ENCODE peak calls at places on chromosomes 7 and 10, in seven cellular contexts. V, Y, F, N, S, D and G are unnamed samples.
A peak's percentile ranks its signal among the peaks of the same experiment; 100 is the strongest.

GRCh38 chr7:135966341-135967043 is 10.7 kb downstream of the MTPN start:
- DNase-seq in V (no peak), Y (no peak), F (no peak), N (no peak), S (no peak), D (no peak), G (no peak)

GRCh38 chr7:101220295-101220694 is 2.3 kb downstream of the ZNHIT1 start:
- DNase-seq in V (no peak), Y (no peak), F (no peak), N (no peak), S (no peak), D (no peak), G (no peak)

GRCh38 chr10:30625110-30625509 is 4.4 kb downstream of the LYZL2 start:
- DNase-seq in V (no peak), Y (no peak), F (no peak), N (no peak), S (no peak), D (no peak), G (no peak)

GRCh38 chr7:132066776-132067175 is 509.5 kb downstream of the PLXNA4 start:
- DNase-seq in V (no peak), Y (no peak), F (no peak), N (peak; percentile 20), S (no peak), D (no peak), G (no peak)

GRCh38 chr10:106772957-106773356 is 391.5 kb downstream of the SORCS1 start:
- DNase-seq in V (no peak), Y (no peak), F (no peak), N (no peak), S (no peak), D (no peak), G (no peak)

GRCh38 chr7:129295015-129295423 is 70.2 kb downstream of the AHCYL2 start:
- DNase-seq in V (no peak), Y (no peak), F (no peak), N (no peak), S (no peak), D (no peak), G (no peak)

GRCh38 chr7:138657854-138658386 is 43.2 kb downstream of the SVOPL start:
- DNase-seq in V (no peak), Y (no peak), F (no peak), N (no peak), S (no peak), D (no peak), G (no peak)

GRCh38 chr7:128409435-128410091 is at the start of gene IMPDH1:
- DNase-seq in V (peak; percentile 97), Y (no peak), F (peak; percentile 94), N (peak; percentile 95), S (peak; percentile 94), D (peak; percentile 92), G (peak; percentile 92)

GRCh38 chr10:121668336-121669009 is 70.2 kb upstream of the FGFR2 start:
- DNase-seq in V (no peak), Y (no peak), F (peak; percentile 60), N (peak; percentile 26), S (no peak), D (no peak), G (peak; percentile 34)

GRCh38 chr7:47143344-47143743 is 438.6 kb downstream of the TNS3 start:
- DNase-seq in V (no peak), Y (no peak), F (no peak), N (no peak), S (no peak), D (no peak), G (no peak)

GRCh38 chr7:157204134-157204533 is 65.4 kb downstream of the UBE3C start:
- DNase-seq in V (no peak), Y (no peak), F (no peak), N (no peak), S (no peak), D (no peak), G (no peak)
- TF ChIP-seq POLR2A in V (no peak), Y (no peak), F (no peak), N (no peak), S (no peak), D (no peak), G (no peak)

GRCh38 chr7:156522801-156523200 is 117.8 kb upstream of the RNF32 start:
- DNase-seq in V (peak; percentile 62), Y (no peak), F (no peak), N (no peak), S (no peak), D (no peak), G (no peak)
- TF ChIP-seq POLR2AphosphoS5 in V (no peak), Y (no peak), F (no peak), N (no peak), S (no peak), D (no peak), G (no peak)

GRCh38 chr10:109883859-109884771 is 39.2 kb downstream of the XPNPEP1 start:
- DNase-seq in V (no peak), Y (no peak), F (peak; percentile 58), N (peak; percentile 51), S (peak; percentile 45), D (peak; percentile 44), G (no peak)
- TF ChIP-seq POLR2A in V (no peak), Y (no peak), F (no peak), N (no peak), S (no peak), D (no peak), G (no peak)

DNA sequence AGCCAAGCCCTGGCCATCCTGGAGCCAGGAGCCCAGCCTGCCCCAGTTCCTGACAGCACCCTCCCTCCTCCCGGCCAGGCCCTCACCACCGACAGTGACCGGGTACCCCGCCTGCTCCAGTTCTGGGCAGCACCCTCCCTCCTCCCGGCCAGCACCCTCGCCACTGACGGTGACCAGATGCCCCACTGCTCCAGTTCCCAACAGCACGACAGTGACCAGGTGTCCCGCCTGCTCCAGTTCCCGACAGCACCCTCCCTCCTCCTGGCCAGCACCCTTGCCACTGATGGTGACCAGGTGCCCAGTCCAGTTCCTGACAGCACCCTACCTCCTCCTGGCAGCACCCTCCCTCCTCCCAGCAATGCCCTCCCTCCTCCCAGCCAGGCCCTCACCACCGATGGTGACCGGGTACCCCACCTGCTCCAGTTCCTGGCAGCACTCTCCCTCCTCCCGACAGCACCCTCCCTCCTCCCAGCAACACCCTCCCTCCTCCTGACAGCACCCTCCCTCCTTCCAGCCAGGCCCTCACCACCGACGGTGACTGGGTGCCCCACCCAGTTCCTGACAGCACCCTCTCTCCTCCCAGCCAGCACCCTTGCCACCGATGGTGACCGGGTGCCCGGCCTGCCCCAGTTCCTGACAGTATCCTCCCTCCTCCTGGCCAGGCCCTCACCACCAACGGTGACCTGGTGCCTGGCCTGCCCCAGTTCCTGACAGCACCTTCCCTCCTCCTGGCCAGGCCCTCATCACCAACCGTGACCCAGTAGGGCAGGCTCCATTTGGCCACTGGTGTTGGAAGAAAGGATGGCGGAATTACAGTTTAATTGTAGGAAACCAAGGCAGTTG is 40.3 kb downstream of the VIPR2 start:
- DNase-seq in V (no peak), Y (no peak), F (no peak), N (peak; percentile 8), S (no peak), D (no peak), G (no peak)
- TF ChIP-seq POLR2AphosphoS5 in V (no peak), Y (no peak), F (peak; percentile 70), N (peak; percentile 31), S (no peak), D (no peak), G (no peak)

DNA sequence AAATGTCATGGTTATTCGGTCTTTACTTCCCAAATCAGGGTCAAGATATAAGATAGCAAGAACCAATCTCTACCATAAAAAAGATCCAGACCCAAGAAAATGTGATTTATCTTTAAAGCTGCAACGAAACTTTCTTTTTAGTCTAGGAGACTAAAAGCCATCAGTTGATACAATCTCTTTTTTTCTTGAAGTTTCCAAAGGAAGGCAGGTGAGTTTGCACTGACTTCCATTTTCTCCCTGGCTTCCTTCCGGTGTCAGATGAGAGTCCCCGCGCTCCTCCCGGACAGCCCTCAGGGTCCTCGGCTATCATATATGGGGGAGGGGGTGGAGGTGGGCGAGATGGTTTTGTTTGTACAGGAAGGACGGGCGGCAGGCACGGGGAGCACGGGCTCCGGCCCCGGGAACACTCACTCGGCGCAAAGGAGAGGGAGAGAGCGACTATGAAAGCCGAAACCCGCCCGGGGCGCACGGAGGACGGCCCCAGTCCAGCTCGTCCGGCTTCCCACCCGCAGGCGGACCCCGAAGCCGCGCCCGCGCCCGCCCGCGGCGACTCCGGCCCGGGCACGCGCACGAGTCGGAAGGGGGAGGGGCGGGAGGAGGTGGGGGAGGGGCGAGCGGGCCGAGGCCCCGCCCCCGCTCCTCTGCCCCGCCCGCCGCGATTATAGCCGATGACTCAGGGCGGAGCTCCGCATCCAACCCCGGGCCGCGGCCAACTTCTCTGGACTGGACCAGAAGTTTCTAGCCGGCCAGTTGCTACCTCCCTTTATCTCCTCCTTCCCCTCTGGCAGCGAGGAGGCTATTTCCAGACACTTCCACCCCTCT is at the start of gene BAG3:
- DNase-seq in V (peak; percentile 98), Y (no peak), F (peak; percentile 94), N (peak; percentile 94), S (peak; percentile 69), D (peak; percentile 71), G (peak; percentile 89)
- TF ChIP-seq POLR2A in V (peak; percentile 55), Y (peak; percentile 86), F (peak; percentile 46), N (peak; percentile 90), S (peak; percentile 80), D (peak; percentile 71), G (peak; percentile 40)